ENCODE peak calls at places on chromosomes 1 and 21, in ten cellular contexts. One of them, this sample, is unnamed.

GRCh38 chr1:178684111-178684510 is 40.9 kb upstream of the RALGPS2 start:
- DNase-seq in neural crest cell: no peak
- DNase-seq in stimulated activated CD4-positive, alpha-beta T cell treated with anti-CD3 and anti-CD28 coated beads, Interleukin-4, amount 100 ng/mL, for 24 hours: no peak
- DNase-seq in lung microvascular endothelial cell: no peak
- DNase-seq in activated T-cell treated with anti-CD3 and anti-CD28 coated beads for 48 hours: no peak
- DNase-seq in stimulated activated CD8-positive, alpha-beta memory T cell treated with anti-CD3 and anti-CD28 coated beads, Interleukin-7, amount 100 ng/mL, for 24 hours: no peak
- DNase-seq in GM12878: no peak
- DNase-seq in caudate nucleus: no peak
- DNase-seq in SK-N-SH: no peak
- DNase-seq in IMR-90: no peak
- DNase-seq in this sample: no peak

GRCh38 chr1:64133036-64133435 is 70.4 kb upstream of the UBE2U start:
- DNase-seq in neural crest cell: no peak
- DNase-seq in stimulated activated CD4-positive, alpha-beta T cell treated with anti-CD3 and anti-CD28 coated beads, Interleukin-4, amount 100 ng/mL, for 24 hours: no peak
- DNase-seq in lung microvascular endothelial cell: peak
- DNase-seq in activated T-cell treated with anti-CD3 and anti-CD28 coated beads for 48 hours: no peak
- DNase-seq in stimulated activated CD8-positive, alpha-beta memory T cell treated with anti-CD3 and anti-CD28 coated beads, Interleukin-7, amount 100 ng/mL, for 24 hours: no peak
- DNase-seq in GM12878: no peak
- DNase-seq in caudate nucleus: no peak
- DNase-seq in SK-N-SH: no peak
- DNase-seq in IMR-90: peak
- DNase-seq in this sample: no peak

GRCh38 chr21:42724226-42724920 is 71.0 kb downstream of the PDE9A start:
- DNase-seq in neural crest cell: no peak
- DNase-seq in stimulated activated CD4-positive, alpha-beta T cell treated with anti-CD3 and anti-CD28 coated beads, Interleukin-4, amount 100 ng/mL, for 24 hours: no peak
- DNase-seq in lung microvascular endothelial cell: peak
- DNase-seq in activated T-cell treated with anti-CD3 and anti-CD28 coated beads for 48 hours: no peak
- DNase-seq in stimulated activated CD8-positive, alpha-beta memory T cell treated with anti-CD3 and anti-CD28 coated beads, Interleukin-7, amount 100 ng/mL, for 24 hours: no peak
- DNase-seq in GM12878: no peak
- DNase-seq in caudate nucleus: no peak
- DNase-seq in SK-N-SH: no peak
- DNase-seq in IMR-90: peak
- DNase-seq in this sample: no peak

GRCh38 chr1:182392045-182393028 is 747 bp upstream of the GLUL start:
- DNase-seq in neural crest cell: no peak
- DNase-seq in stimulated activated CD4-positive, alpha-beta T cell treated with anti-CD3 and anti-CD28 coated beads, Interleukin-4, amount 100 ng/mL, for 24 hours: peak
- DNase-seq in lung microvascular endothelial cell: peak
- DNase-seq in activated T-cell treated with anti-CD3 and anti-CD28 coated beads for 48 hours: no peak
- DNase-seq in stimulated activated CD8-positive, alpha-beta memory T cell treated with anti-CD3 and anti-CD28 coated beads, Interleukin-7, amount 100 ng/mL, for 24 hours: no peak
- DNase-seq in GM12878: no peak
- DNase-seq in caudate nucleus: peak
- DNase-seq in SK-N-SH: no peak
- DNase-seq in IMR-90: peak
- DNase-seq in this sample: no peak

GRCh38 chr21:35256468-35256988 is 207.4 kb upstream of the RUNX1 start:
- DNase-seq in neural crest cell: peak
- DNase-seq in stimulated activated CD4-positive, alpha-beta T cell treated with anti-CD3 and anti-CD28 coated beads, Interleukin-4, amount 100 ng/mL, for 24 hours: no peak
- DNase-seq in lung microvascular endothelial cell: peak
- DNase-seq in activated T-cell treated with anti-CD3 and anti-CD28 coated beads for 48 hours: no peak
- DNase-seq in stimulated activated CD8-positive, alpha-beta memory T cell treated with anti-CD3 and anti-CD28 coated beads, Interleukin-7, amount 100 ng/mL, for 24 hours: no peak
- DNase-seq in GM12878: no peak
- DNase-seq in caudate nucleus: no peak
- DNase-seq in SK-N-SH: peak
- DNase-seq in IMR-90: peak
- DNase-seq in this sample: peak

GRCh38 chr1:119321661-119322419 is 46.7 kb upstream of the HAO2 start:
- DNase-seq in neural crest cell: no peak
- DNase-seq in stimulated activated CD4-positive, alpha-beta T cell treated with anti-CD3 and anti-CD28 coated beads, Interleukin-4, amount 100 ng/mL, for 24 hours: no peak
- DNase-seq in lung microvascular endothelial cell: no peak
- DNase-seq in activated T-cell treated with anti-CD3 and anti-CD28 coated beads for 48 hours: no peak
- DNase-seq in stimulated activated CD8-positive, alpha-beta memory T cell treated with anti-CD3 and anti-CD28 coated beads, Interleukin-7, amount 100 ng/mL, for 24 hours: no peak
- DNase-seq in GM12878: no peak
- DNase-seq in caudate nucleus: no peak
- DNase-seq in SK-N-SH: no peak
- DNase-seq in IMR-90: no peak
- DNase-seq in this sample: no peak

GRCh38 chr21:15804247-15804985 is 74.6 kb downstream of the USP25 start:
- DNase-seq in neural crest cell: no peak
- DNase-seq in stimulated activated CD4-positive, alpha-beta T cell treated with anti-CD3 and anti-CD28 coated beads, Interleukin-4, amount 100 ng/mL, for 24 hours: no peak
- DNase-seq in lung microvascular endothelial cell: no peak
- DNase-seq in activated T-cell treated with anti-CD3 and anti-CD28 coated beads for 48 hours: no peak
- DNase-seq in stimulated activated CD8-positive, alpha-beta memory T cell treated with anti-CD3 and anti-CD28 coated beads, Interleukin-7, amount 100 ng/mL, for 24 hours: no peak
- DNase-seq in GM12878: no peak
- DNase-seq in caudate nucleus: peak
- DNase-seq in SK-N-SH: no peak
- DNase-seq in IMR-90: no peak
- DNase-seq in this sample: no peak

GRCh38 chr1:198678301-198678836 is 39.5 kb downstream of the PTPRC start:
- DNase-seq in neural crest cell: no peak
- DNase-seq in stimulated activated CD4-positive, alpha-beta T cell treated with anti-CD3 and anti-CD28 coated beads, Interleukin-4, amount 100 ng/mL, for 24 hours: peak
- DNase-seq in lung microvascular endothelial cell: no peak
- DNase-seq in activated T-cell treated with anti-CD3 and anti-CD28 coated beads for 48 hours: no peak
- DNase-seq in stimulated activated CD8-positive, alpha-beta memory T cell treated with anti-CD3 and anti-CD28 coated beads, Interleukin-7, amount 100 ng/mL, for 24 hours: no peak
- DNase-seq in GM12878: no peak
- DNase-seq in caudate nucleus: no peak
- DNase-seq in SK-N-SH: no peak
- DNase-seq in IMR-90: no peak
- DNase-seq in this sample: no peak

GRCh38 chr1:207309775-207310273 is 11.7 kb upstream of the CD55 start:
- DNase-seq in neural crest cell: no peak
- DNase-seq in stimulated activated CD4-positive, alpha-beta T cell treated with anti-CD3 and anti-CD28 coated beads, Interleukin-4, amount 100 ng/mL, for 24 hours: no peak
- DNase-seq in lung microvascular endothelial cell: peak
- DNase-seq in activated T-cell treated with anti-CD3 and anti-CD28 coated beads for 48 hours: no peak
- DNase-seq in stimulated activated CD8-positive, alpha-beta memory T cell treated with anti-CD3 and anti-CD28 coated beads, Interleukin-7, amount 100 ng/mL, for 24 hours: no peak
- DNase-seq in GM12878: no peak
- DNase-seq in caudate nucleus: no peak
- DNase-seq in SK-N-SH: no peak
- DNase-seq in IMR-90: peak
- DNase-seq in this sample: no peak

GRCh38 chr1:1171551-1172340 is 1.9 kb upstream of the TTLL10 start:
- DNase-seq in neural crest cell: no peak
- DNase-seq in stimulated activated CD4-positive, alpha-beta T cell treated with anti-CD3 and anti-CD28 coated beads, Interleukin-4, amount 100 ng/mL, for 24 hours: no peak
- DNase-seq in lung microvascular endothelial cell: no peak
- DNase-seq in activated T-cell treated with anti-CD3 and anti-CD28 coated beads for 48 hours: no peak
- DNase-seq in stimulated activated CD8-positive, alpha-beta memory T cell treated with anti-CD3 and anti-CD28 coated beads, Interleukin-7, amount 100 ng/mL, for 24 hours: no peak
- DNase-seq in GM12878: no peak
- DNase-seq in caudate nucleus: no peak
- DNase-seq in SK-N-SH: peak
- DNase-seq in IMR-90: no peak
- DNase-seq in this sample: no peak

GRCh38 chr1:60942291-60942690 is 140.1 kb upstream of the NFIA start:
- DNase-seq in neural crest cell: no peak
- DNase-seq in stimulated activated CD4-positive, alpha-beta T cell treated with anti-CD3 and anti-CD28 coated beads, Interleukin-4, amount 100 ng/mL, for 24 hours: no peak
- DNase-seq in lung microvascular endothelial cell: no peak
- DNase-seq in activated T-cell treated with anti-CD3 and anti-CD28 coated beads for 48 hours: no peak
- DNase-seq in stimulated activated CD8-positive, alpha-beta memory T cell treated with anti-CD3 and anti-CD28 coated beads, Interleukin-7, amount 100 ng/mL, for 24 hours: no peak
- DNase-seq in GM12878: no peak
- DNase-seq in caudate nucleus: no peak
- DNase-seq in SK-N-SH: no peak
- DNase-seq in IMR-90: no peak
- DNase-seq in this sample: no peak